ENCODE peak calls at places on chromosomes 3 and 15, in five cellular contexts. One of them, this sample, is unnamed.

GRCh38 chr15:65323071-65323511 is 18.6 kb downstream of the RNU5B-1 start:
- DNase-seq in spleen: no peak
- DNase-seq in ovary: peak
- DNase-seq in NB4: no peak
- DNase-seq in A549: no peak
- DNase-seq in this sample: peak

GRCh38 chr3:99920530-99921376 is 103.1 kb downstream of the CMSS1 start:
- DNase-seq in spleen: no peak
- DNase-seq in NB4: peak
- DNase-seq in A549: no peak
- DNase-seq in ovary: peak
- DNase-seq in this sample: peak

GRCh38 chr3:133863865-133864264 is 31.8 kb downstream of the RAB6B start:
- DNase-seq in ovary: no peak
- DNase-seq in NB4: peak
- DNase-seq in A549: no peak
- DNase-seq in spleen: no peak
- DNase-seq in this sample: no peak

GRCh38 chr15:99621767-99622166 is 56.0 kb downstream of the MEF2A start:
- DNase-seq in ovary: no peak
- DNase-seq in A549: no peak
- DNase-seq in spleen: no peak
- DNase-seq in NB4: no peak
- DNase-seq in this sample: no peak

GRCh38 chr3:101248786-101249185 is 71.6 kb downstream of the IMPG2 start:
- DNase-seq in NB4: no peak
- DNase-seq in A549: no peak
- DNase-seq in spleen: no peak
- DNase-seq in ovary: no peak
- DNase-seq in this sample: no peak

GRCh38 chr3:170426240-170426797 is 7.7 kb downstream of the CLDN11 start:
- DNase-seq in spleen: no peak
- DNase-seq in A549: no peak
- DNase-seq in NB4: no peak
- DNase-seq in ovary: no peak
- DNase-seq in this sample: no peak

GRCh38 chr3:64716110-64716509 is 28.3 kb upstream of the ADAMTS9 start:
- DNase-seq in ovary: no peak
- DNase-seq in spleen: no peak
- DNase-seq in A549: no peak
- DNase-seq in NB4: no peak
- DNase-seq in this sample: no peak

GRCh38 chr3:15645740-15646490 is 44.4 kb downstream of the BTD start:
- DNase-seq in ovary: no peak
- DNase-seq in NB4: no peak
- DNase-seq in A549: peak
- DNase-seq in spleen: no peak
- DNase-seq in this sample: no peak

GRCh38 chr15:27017168-27017809 is 46.3 kb downstream of the GABRG3 start:
- DNase-seq in A549: peak
- DNase-seq in NB4: peak
- DNase-seq in ovary: no peak
- DNase-seq in spleen: no peak
- DNase-seq in this sample: peak

DNA sequence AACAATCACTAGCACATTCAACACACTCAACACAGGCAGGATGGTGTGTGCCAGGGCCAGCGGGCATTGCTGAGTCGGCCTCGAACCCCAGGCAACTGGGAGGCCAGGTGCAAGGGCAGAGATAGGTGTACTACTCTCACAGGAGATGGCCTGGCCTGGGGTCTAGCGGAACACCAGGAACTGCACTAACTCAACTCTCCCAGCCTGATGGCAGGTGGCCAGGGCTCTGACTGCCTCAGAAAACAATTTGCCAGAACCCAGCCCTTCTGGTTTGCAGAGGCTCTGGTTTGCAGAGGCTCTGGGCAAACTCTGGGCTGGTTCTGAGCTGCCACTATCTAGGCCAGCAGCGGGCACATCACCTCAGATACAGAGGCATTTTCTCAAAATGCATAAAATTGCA is 229.2 kb upstream of the CHRNA7 start:
- DNase-seq in A549: no peak
- DNase-seq in spleen: no peak
- DNase-seq in ovary: no peak
- DNase-seq in NB4: no peak
- DNase-seq in this sample: peak
- TF ChIP-seq POLR2A in A549: no peak
- TF ChIP-seq POLR2A in spleen: no peak
- TF ChIP-seq POLR2A in ovary: no peak
- TF ChIP-seq POLR2A in NB4: no peak
- TF ChIP-seq POLR2A in this sample: no peak

GRCh38 chr15:67190813-67191212 is 63.6 kb downstream of the AAGAB start:
- DNase-seq in A549: no peak
- DNase-seq in NB4: no peak
- DNase-seq in ovary: no peak
- DNase-seq in spleen: no peak
- DNase-seq in this sample: no peak
- TF ChIP-seq POLR2A in A549: no peak
- TF ChIP-seq POLR2A in NB4: no peak
- TF ChIP-seq POLR2A in ovary: no peak
- TF ChIP-seq POLR2A in spleen: no peak
- TF ChIP-seq POLR2A in this sample: no peak

GRCh38 chr15:63043391-63044076 is 987 bp downstream of the TPM1 start:
- DNase-seq in NB4: peak
- DNase-seq in ovary: peak
- DNase-seq in A549: no peak
- DNase-seq in spleen: peak
- DNase-seq in this sample: no peak
- TF ChIP-seq POLR2A in NB4: no peak
- TF ChIP-seq POLR2A in ovary: no peak
- TF ChIP-seq POLR2A in A549: no peak
- TF ChIP-seq POLR2A in spleen: no peak
- TF ChIP-seq POLR2A in this sample: no peak

DNA sequence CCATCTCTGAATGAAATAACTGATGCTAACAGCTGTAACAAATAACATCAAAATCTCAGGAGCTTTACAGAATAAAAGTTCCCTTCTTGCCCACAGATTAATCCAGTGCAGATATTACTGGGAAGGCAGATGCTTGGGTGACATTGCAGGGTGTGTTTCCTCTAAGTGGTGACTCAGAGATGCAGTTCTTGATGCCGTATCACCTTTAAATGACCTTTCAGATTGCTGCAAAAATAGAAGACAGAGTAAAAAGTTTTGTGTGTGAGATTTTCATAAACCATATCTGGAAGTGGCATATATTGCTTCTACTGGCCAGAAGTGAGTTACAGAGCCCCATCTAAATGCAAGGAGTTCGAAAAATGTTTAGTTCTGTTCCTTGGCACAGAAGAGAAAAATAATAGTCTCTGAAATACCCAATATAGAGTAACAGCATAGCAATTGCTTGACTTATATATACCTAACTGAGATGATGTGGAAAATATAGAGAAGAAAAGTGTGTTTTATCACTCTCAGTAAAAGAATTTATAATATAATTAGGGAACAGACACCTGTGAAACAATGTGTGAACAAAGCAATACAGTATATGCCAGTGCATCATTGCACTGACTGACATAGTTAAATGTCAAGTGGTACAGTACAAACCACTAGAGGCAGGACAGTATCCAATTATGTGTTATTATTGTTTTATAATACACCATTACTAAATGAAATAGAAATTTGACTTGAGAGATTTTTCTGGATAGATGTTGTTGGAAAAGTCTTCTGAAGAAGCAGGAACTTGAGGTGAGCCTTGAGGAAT is 430.7 kb upstream of the CBLB start:
- DNase-seq in A549: no peak
- DNase-seq in spleen: no peak
- DNase-seq in ovary: no peak
- DNase-seq in NB4: no peak
- DNase-seq in this sample: no peak
- TF ChIP-seq POLR2A in A549: no peak
- TF ChIP-seq POLR2A in spleen: no peak
- TF ChIP-seq POLR2A in ovary: no peak
- TF ChIP-seq POLR2A in NB4: no peak
- TF ChIP-seq POLR2A in this sample: no peak

DNA sequence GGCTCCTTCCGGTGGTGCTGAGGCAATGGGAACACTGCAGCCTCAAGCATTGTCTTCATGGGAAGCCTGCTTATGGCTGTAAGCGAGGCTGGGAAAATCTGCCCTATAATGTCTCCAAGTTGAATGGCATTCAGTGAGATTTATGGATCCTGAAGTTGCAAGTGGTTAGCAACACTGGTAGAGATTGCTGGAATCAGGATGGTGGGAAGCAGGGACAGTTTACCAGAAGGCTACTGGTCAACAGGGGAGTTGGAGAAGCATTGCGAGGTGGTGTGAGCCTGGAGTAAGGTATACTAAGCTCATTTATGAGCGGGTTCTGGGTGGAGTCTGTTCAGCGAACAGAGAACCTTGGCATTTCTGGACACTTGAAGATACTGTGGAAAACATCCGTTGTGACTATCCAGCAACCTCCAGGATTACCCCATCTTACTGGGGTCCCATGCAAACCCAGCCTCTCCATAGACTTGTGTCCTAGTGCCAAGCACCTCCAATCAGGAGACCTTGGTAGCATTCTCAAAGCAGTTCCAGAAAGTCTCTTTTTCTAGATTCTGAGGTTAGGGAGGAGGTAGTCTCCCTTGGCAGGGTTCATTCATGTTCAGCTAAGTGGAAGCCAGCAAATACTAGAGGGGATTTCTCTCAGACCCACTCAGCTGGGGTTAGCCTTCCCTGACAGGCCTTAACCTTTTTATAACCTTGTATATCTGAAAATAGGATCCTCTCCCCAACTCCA is 7.3 kb downstream of the RPSA start:
- DNase-seq in spleen: no peak
- DNase-seq in A549: no peak
- DNase-seq in NB4: peak
- DNase-seq in ovary: no peak
- DNase-seq in this sample: no peak
- TF ChIP-seq POLR2A in spleen: no peak
- TF ChIP-seq POLR2A in A549: no peak
- TF ChIP-seq POLR2A in NB4: peak
- TF ChIP-seq POLR2A in ovary: no peak
- TF ChIP-seq POLR2A in this sample: no peak

DNA sequence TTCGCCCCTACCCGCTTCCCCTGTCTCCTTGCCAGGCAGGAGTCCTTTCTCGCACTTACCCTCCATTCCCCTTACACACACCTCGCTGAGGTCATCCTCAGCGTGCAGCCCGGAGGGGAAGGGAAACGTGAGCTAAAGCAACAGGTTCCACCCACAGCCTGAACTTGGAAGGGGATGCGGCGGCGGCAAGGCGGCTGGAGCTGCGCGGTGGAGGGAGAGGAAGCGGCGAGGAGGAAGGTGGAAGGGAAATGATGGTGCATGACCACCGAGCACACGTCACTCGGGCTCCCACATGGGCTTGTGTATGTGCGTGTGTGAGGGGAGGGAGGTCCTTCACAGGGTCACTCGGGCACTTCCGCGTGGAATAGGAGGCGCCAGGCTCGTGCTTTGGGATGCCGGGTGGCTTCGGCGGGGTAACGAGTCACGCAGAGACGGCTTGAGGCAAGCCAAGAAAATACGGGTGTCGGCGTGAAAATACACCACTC is 225.6 kb upstream of the IL12A start:
- DNase-seq in ovary: peak
- DNase-seq in A549: peak
- DNase-seq in NB4: no peak
- DNase-seq in spleen: peak
- DNase-seq in this sample: peak
- TF ChIP-seq POLR2A in ovary: no peak
- TF ChIP-seq POLR2A in A549: peak
- TF ChIP-seq POLR2A in NB4: no peak
- TF ChIP-seq POLR2A in spleen: no peak
- TF ChIP-seq POLR2A in this sample: no peak

GRCh38 chr3:50154476-50154839 is 666 bp upstream of the SEMA3F start:
- DNase-seq in NB4: no peak
- DNase-seq in A549: peak
- DNase-seq in ovary: no peak
- DNase-seq in spleen: no peak
- DNase-seq in this sample: no peak
- TF ChIP-seq POLR2A in NB4: no peak
- TF ChIP-seq POLR2A in A549: no peak
- TF ChIP-seq POLR2A in ovary: no peak
- TF ChIP-seq POLR2A in spleen: no peak
- TF ChIP-seq POLR2A in this sample: no peak

This sample was measured in thyroid gland.